ENCODE peak calls at places on chromosomes 2 and 18, in eight cellular contexts. B is IMR-90, E is K562, Q is HCT116, V is H1, Z is HepG2, P is GM12878, S is SK-N-SH. F is an unnamed sample.

GRCh38 chr2:162817921-162818320 is 20.6 kb downstream of the KCNH7 start:
- DNase-seq in V (no peak), Z (no peak), B (no peak), E (no peak), P (no peak), S (no peak), Q (no peak), F (no peak)

GRCh38 chr18:24300703-24301102 is 96.9 kb downstream of the OSBPL1A start:
- DNase-seq in V (no peak), Q (no peak), E (no peak), P (no peak), S (no peak), B (no peak), Z (no peak), F (no peak)

GRCh38 chr2:30150786-30151185 is 4.0 kb downstream of the YPEL5 start:
- DNase-seq in Q (no peak), Z (no peak), E (no peak), S (no peak), V (no peak), P (no peak), B (no peak), F (no peak)

GRCh38 chr2:146246734-146247523 is 1597.9 kb upstream of the ACVR2A start:
- DNase-seq in Q (no peak), B (peak), P (no peak), E (no peak), V (no peak), S (no peak), Z (no peak), F (no peak)

GRCh38 chr2:25373269-25373981 is 31.7 kb upstream of the DNMT3A start:
- DNase-seq in E (no peak), V (no peak), Z (no peak), Q (no peak), S (no peak), P (no peak), B (no peak), F (no peak)

GRCh38 chr18:74255022-74255658 is 36.6 kb downstream of the CYB5A start:
- DNase-seq in E (no peak), P (no peak), B (peak), Q (no peak), Z (no peak), S (no peak), V (no peak), F (no peak)

GRCh38 chr18:51012441-51012840 is 17.6 kb upstream of the SMAD4 start:
- DNase-seq in P (no peak), S (no peak), E (no peak), Q (no peak), B (no peak), V (no peak), Z (no peak), F (no peak)

GRCh38 chr2:151922845-151923666 is 94.8 kb upstream of the ARL5A start:
- DNase-seq in P (no peak), Z (peak), V (no peak), Q (no peak), B (no peak), E (no peak), S (no peak), F (peak)

GRCh38 chr18:42268793-42269192 is 313.8 kb downstream of the PIK3C3 start:
- DNase-seq in V (no peak), S (no peak), Q (no peak), B (no peak), Z (no peak), E (no peak), P (no peak), F (no peak)

GRCh38 chr2:175823291-175824073 is 178.6 kb downstream of the LNPK start:
- DNase-seq in V (no peak), Z (no peak), Q (no peak), S (no peak), E (no peak), B (no peak), P (no peak), F (no peak)

GRCh38 chr2:33298233-33298632 is 178.2 kb upstream of the RASGRP3 start:
- DNase-seq in P (no peak), E (peak), S (no peak), Q (no peak), V (no peak), B (peak), Z (no peak), F (no peak)

GRCh38 chr2:43041167-43041566 is 185.2 kb downstream of the ZFP36L2 start:
- DNase-seq in S (no peak), Q (no peak), E (peak), V (no peak), P (no peak), B (no peak), Z (no peak), F (no peak)

GRCh38 chr18:48803518-48803917 is 147.2 kb downstream of the SMAD7 start:
- DNase-seq in V (peak), Q (no peak), P (no peak), E (peak), Z (no peak), B (no peak), S (no peak), F (no peak)

GRCh38 chr2:71467180-71467815 is 13.9 kb downstream of the DYSF start:
- DNase-seq in S (no peak), Q (no peak), V (no peak), P (no peak), E (no peak), B (no peak), Z (no peak), F (no peak)

GRCh38 chr2:216279011-216279410 is 93.3 kb downstream of the MARCHF4 start:
- DNase-seq in S (no peak), P (no peak), E (no peak), V (no peak), Q (no peak), B (no peak), Z (no peak), F (no peak)

GRCh38 chr18:3877678-3878077 is 427.7 kb downstream of the TGIF1 start:
- DNase-seq in P (no peak), B (peak), S (no peak), V (no peak), E (no peak), Z (no peak), Q (no peak), F (peak)

GRCh38 chr2:55862673-55863390 is 60.8 kb downstream of the EFEMP1 start:
- DNase-seq in P (no peak), E (no peak), S (no peak), Z (no peak), V (no peak), Q (no peak), B (peak), F (peak)

GRCh38 chr18:54822872-54823845 is 5.1 kb upstream of the RAB27B start:
- DNase-seq in Z (no peak), V (no peak), Q (peak), P (no peak), S (no peak), B (peak), E (no peak), F (peak)

GRCh38 chr2:104412384-104412783 is 441.5 kb upstream of the POU3F3 start:
- DNase-seq in Q (no peak), S (peak), P (no peak), E (peak), V (peak), B (no peak), Z (peak), F (peak)

GRCh38 chr2:179729961-179730360 is 131.5 kb downstream of the ZNF385B start:
- DNase-seq in E (no peak), S (no peak), P (no peak), Z (no peak), Q (no peak), B (no peak), V (no peak), F (no peak)

GRCh38 chr2:128808462-128809255 is 490.0 kb upstream of the HS6ST1 start:
- DNase-seq in Z (no peak), B (peak), Q (peak), E (no peak), V (no peak), P (no peak), S (no peak), F (no peak)

GRCh38 chr2:61151434-61151833 is 10.6 kb upstream of the C2orf74 start:
- DNase-seq in B (peak), E (no peak), Z (no peak), Q (no peak), P (no peak), S (no peak), V (no peak), F (no peak)

GRCh38 chr2:62631160-62632085 is 74.1 kb upstream of the EHBP1 start:
- DNase-seq in V (no peak), E (no peak), S (no peak), Z (peak), P (no peak), B (no peak), Q (no peak), F (no peak)

GRCh38 chr2:147910990-147911473 is 66.2 kb downstream of the ACVR2A start:
- DNase-seq in Q (peak), V (no peak), B (peak), Z (peak), S (no peak), P (peak), E (peak), F (peak)

GRCh38 chr2:44778671-44779476 is 162.6 kb upstream of the SIX3 start:
- DNase-seq in Z (no peak), Q (no peak), V (peak), S (no peak), P (peak), B (no peak), E (no peak), F (no peak)

GRCh38 chr2:113196839-113197238 is 23.1 kb downstream of the PSD4 start:
- DNase-seq in E (no peak), B (no peak), S (no peak), V (no peak), P (no peak), Z (no peak), Q (no peak), F (no peak)

GRCh38 chr18:28905509-28905908 is 728.6 kb upstream of the CDH2 start:
- DNase-seq in P (no peak), E (no peak), S (no peak), Z (no peak), Q (no peak), V (no peak), B (peak), F (no peak)

GRCh38 chr2:160381425-160381951 is 112.1 kb downstream of the RBMS1 start:
- DNase-seq in Q (no peak), V (no peak), Z (no peak), E (no peak), S (no peak), P (no peak), B (peak), F (no peak)

GRCh38 chr2:41894563-41895333 is 153.1 kb upstream of the PKDCC start:
- DNase-seq in E (no peak), P (no peak), S (no peak), B (no peak), V (no peak), Q (no peak), Z (peak), F (no peak)

GRCh38 chr2:60565472-60565871 is 12.0 kb upstream of the BCL11A start:
- DNase-seq in P (no peak), B (peak), Z (peak), V (no peak), E (no peak), Q (peak), S (no peak), F (peak)

GRCh38 chr2:125652260-125652659 is 1003.7 kb upstream of the GYPC start:
- DNase-seq in S (no peak), B (no peak), Z (no peak), P (no peak), E (no peak), V (no peak), Q (no peak), F (no peak)

GRCh38 chr18:657311-657997 is at the start of gene TYMS:
- DNase-seq in Z (peak), V (peak), Q (peak), E (peak), B (peak), P (no peak), S (peak), F (peak)

GRCh38 chr18:3248062-3248669 is 565 bp downstream of the MYL12A start:
- DNase-seq in Z (no peak), E (no peak), P (no peak), S (no peak), B (peak), V (no peak), Q (no peak), F (no peak)

DNA sequence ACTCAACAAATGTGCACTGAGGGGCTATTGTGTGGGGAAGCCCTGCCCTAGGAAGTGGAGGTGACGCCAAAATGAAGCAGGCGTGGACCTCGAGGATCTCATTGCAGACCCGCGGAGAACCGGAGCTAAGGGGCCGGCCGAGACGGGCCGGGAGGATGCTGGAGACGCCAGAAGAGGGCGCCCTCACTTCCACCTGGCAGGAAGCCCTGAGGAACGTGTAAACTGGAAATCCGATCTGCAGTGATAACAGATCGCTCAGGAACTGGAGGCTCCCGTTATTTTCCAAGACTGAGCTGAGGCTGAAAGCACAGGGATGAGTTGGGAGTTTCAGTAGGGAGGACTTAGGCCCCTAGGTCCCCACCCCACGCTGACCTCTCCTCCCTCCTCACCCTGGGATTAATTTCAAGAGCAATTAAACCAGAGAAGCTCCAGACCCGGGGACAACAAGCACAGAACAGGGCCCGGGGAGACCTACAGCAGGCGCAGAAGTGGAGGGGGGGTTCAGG is 7.6 kb upstream of the COL6A3 start:
- DNase-seq in Q (peak), S (peak), B (peak), V (peak), P (no peak), Z (peak), E (peak), F (peak)
- H3K4me3 ChIP-seq in Q (peak), S (no peak), B (peak), V (no peak), P (no peak), Z (no peak), E (no peak), F (peak)

DNA sequence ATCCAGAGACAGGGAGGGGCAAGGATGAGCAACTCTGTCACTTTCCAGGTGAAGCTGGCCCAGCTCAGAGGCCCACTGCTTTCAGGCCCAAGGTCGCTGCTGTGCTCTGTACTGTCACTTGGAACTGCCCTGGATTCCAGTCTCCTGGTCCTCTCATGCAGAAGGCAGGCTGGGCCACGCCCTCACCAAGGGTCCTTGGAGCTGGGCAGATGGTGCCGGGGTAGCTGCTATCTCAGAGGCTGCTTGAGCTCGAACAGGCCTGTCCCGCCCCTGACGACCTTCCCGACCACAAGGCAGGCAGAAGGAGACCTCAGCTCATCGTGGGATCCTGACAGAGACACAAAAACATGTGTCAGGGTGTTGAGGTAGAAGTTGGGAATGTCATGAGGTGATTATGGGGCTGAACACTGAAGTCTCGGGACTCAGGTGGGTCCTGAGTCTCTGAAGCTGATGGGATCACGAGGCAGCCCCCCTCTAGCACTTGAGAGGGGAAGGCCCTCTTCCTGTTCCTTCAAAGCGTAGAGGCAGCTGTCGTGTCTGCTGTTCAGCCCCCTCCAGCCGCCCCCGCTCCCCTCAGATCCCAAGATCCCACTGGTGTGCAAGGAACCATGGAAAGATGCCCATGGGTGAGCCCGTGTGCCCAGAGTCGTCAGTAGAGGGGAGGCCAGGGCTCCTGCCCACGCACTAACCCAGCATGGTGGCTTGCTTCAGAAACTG is 78.3 kb downstream of the POLR1A start:
- DNase-seq in B (no peak), E (no peak), P (no peak), Z (no peak), Q (no peak), V (no peak), S (no peak), F (no peak)
- TF ChIP-seq RAD21 in B (no peak), E (no peak), P (no peak), Z (no peak), Q (no peak), V (no peak), S (no peak), F (no peak)

DNA sequence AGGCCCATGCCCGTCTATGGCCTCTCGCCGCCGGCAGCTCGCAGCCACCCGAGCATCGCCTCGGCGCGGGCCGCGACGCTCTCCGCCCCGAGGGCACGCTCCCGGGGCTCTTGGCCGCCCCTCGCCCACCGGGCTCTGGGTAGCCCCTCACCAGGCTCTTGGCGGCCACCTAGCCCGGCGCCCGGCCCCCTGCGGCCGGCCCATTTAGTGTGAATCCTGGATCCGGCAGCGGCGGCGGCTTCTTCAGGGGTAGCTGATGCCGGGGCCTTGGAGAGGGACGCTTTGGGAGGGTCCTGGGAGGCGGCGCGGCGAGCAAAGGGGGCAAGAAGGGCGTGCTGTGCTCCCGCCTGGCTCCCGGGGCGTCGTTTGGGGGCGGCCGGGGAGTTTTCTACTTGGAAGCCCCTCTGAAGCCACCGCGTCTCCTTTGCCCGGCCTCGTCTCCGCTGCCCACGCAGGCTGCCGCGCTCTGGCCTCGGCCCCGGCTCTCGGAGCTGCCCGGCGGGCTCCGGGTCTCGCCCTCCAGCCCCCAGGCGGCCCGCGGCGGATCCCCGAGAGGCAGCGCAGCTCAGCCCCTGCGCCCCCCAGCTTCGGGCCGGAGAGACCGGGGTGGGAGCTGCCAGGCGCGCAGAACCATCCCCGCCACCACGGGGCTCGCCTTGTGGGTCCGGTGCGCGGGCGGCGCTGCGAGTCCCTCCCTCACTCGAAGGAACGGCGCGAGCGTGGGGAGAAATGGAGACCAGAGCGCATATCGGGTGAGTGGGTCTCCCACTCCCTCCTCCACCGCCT is 521 bp downstream of the PIEZO2 start:
- DNase-seq in S (no peak), Q (no peak), Z (no peak), P (no peak), E (no peak), V (peak), B (no peak), F (no peak)
- H3K4me3 ChIP-seq in S (no peak), Q (no peak), Z (peak), P (peak), E (no peak), V (peak), B (peak), F (peak)

DNA sequence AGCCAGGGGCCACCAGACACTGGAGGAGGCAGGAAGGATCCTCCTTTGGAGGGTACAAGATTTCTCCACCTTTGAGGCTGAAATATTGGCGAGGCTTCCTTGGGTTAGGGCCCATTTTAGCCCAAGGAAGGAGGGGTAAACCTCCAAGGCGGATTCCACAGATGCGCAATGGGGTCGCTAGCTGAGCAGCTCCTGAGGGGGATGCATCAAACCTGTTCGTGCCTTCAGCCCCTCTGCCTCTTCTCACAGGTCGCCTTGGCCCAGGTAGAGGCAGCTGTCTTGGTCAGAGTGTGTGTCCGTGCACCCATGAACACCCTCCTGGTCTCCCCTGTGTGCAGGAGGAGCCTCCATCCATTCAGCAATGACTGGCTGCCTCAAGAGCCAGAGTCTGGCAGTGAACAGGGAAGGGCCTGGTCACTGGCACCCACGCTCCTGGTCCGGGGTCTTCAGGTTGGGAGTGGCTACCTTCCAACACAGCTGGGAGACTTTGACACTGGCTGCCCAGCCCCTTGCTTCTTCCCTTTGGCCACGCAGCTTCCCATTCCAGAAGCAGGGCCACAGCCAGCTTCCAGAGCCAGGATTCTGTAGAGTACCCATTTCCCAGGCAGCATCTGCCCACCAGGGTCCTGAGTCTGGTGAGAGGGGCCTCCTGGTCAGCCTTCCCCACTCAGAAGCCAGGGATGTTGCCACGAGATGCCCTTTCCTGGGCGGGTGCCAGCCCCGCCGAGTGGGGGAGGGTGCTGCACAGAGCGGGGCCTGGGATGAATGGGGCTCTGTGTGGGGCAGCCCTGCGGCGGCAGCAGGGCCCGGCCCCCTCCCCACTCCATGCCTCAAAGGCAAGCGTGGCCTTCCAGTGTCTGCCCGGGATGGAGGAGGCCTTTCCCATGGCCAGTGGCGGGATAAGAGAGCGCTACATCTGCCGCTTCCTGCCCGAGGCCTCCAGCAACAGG is 95.8 kb upstream of the GPC1 start:
- DNase-seq in B (no peak), E (no peak), P (no peak), Z (no peak), Q (no peak), V (no peak), S (no peak), F (no peak)
- TF ChIP-seq RAD21 in B (no peak), E (no peak), P (no peak), Z (no peak), Q (no peak), V (no peak), S (no peak), F (no peak)

F was measured in A549.